ENCODE peak calls at places on chromosome 12, in four cellular contexts. O, B, Z and C are unnamed samples.

GRCh38 chr12:97109441-97109840 is 202.4 kb downstream of the NEDD1 start:
- DNase-seq in Z (no peak), O (no peak), B (no peak), C (no peak)

GRCh38 chr12:11823043-11823442 is 173.6 kb downstream of the ETV6 start:
- DNase-seq in B (no peak), Z (no peak), O (no peak), C (no peak)

GRCh38 chr12:107322063-107322462 is 228.7 kb upstream of the CRY1 start:
- DNase-seq in O (no peak), Z (no peak), B (peak; percentile 22), C (no peak)

GRCh38 chr12:31736472-31736871 is 7.7 kb upstream of the AMN1 start:
- DNase-seq in O (no peak), Z (no peak), B (peak; percentile 59), C (no peak)

GRCh38 chr12:3421191-3421590 is 69.8 kb upstream of the PRMT8 start:
- DNase-seq in B (no peak), Z (no peak), O (no peak), C (no peak)

GRCh38 chr12:131312793-131313545 is 359.3 kb downstream of the ADGRD1 start:
- DNase-seq in Z (no peak), B (no peak), O (no peak), C (no peak)

GRCh38 chr12:26150737-26151450 is 26.1 kb upstream of the BHLHE41 start:
- DNase-seq in Z (no peak), O (no peak), B (no peak), C (no peak)

GRCh38 chr12:1629338-1630080 is 478 bp downstream of the WNT5B start:
- DNase-seq in Z (no peak), O (no peak), B (no peak), C (no peak)

GRCh38 chr12:117105902-117106301 is 6.7 kb upstream of the TESC start:
- DNase-seq in Z (no peak), B (peak; percentile 42), O (no peak), C (no peak)

GRCh38 chr12:113385282-113385882 is 18.3 kb downstream of the SDS start:
- DNase-seq in B (no peak), O (no peak), Z (no peak), C (no peak)

GRCh38 chr12:117189725-117190209 is 503 bp downstream of the FBXO21 start:
- DNase-seq in Z (peak; percentile 26), O (no peak), B (peak; percentile 10), C (peak; percentile 28)

GRCh38 chr12:88958961-88959360 is 378.7 kb upstream of the KITLG start:
- DNase-seq in B (no peak), Z (no peak), O (no peak), C (no peak)

GRCh38 chr12:131066886-131067490 is 113.3 kb downstream of the ADGRD1 start:
- DNase-seq in O (peak; percentile 30), B (no peak), Z (no peak), C (no peak)

GRCh38 chr12:94874986-94875312 is 128.5 kb downstream of the NDUFA12 start:
- DNase-seq in Z (no peak), O (no peak), B (no peak), C (no peak)

GRCh38 chr12:62922539-62922938 is 12.4 kb downstream of the PPM1H start:
- DNase-seq in O (no peak), B (no peak), Z (no peak), C (no peak)

GRCh38 chr12:12926571-12927071 is 25.3 kb downstream of the GPRC5D start:
- DNase-seq in B (no peak), O (no peak), Z (no peak), C (peak; percentile 15)

GRCh38 chr12:131112016-131112415 is 158.3 kb downstream of the ADGRD1 start:
- DNase-seq in Z (no peak), B (no peak), O (no peak), C (no peak)

GRCh38 chr12:79535751-79536150 is 155.0 kb downstream of the PAWR start:
- DNase-seq in B (no peak), Z (no peak), O (no peak), C (no peak)

GRCh38 chr12:83800022-83800421 is 1112.6 kb downstream of the SLC6A15 start:
- DNase-seq in B (no peak), Z (no peak), O (no peak), C (no peak)

DNA sequence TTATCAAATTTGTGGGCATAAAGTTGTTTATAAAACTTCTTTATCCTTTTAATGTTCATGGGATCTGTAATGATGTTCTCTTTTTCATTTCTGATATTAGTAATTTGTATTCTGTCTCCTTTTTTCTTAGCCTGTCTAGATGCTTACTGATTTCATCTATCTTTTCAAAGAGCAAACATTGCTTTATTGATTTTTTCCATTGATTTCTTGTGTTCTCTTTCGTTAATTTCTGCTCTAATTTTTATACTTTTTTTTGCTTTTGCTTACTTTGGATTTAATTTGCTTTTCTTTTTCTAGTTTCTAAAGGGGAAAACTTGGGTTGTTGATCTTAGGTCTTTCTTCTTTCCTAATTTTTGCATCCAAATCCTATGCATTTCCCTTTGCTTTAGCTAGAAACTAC is 42.5 kb downstream of the CRADD start:
- DNase-seq in Z (no peak), B (no peak), O (no peak), C (no peak)
- H3K4me1 ChIP-seq in Z (peaks cover 1% of the 10 kb centered on the region), B (no peaks in the 10 kb centered on the region), O (peaks cover 15% of the 10 kb centered on the region), C (peaks cover 8% of the 10 kb centered on the region)

DNA sequence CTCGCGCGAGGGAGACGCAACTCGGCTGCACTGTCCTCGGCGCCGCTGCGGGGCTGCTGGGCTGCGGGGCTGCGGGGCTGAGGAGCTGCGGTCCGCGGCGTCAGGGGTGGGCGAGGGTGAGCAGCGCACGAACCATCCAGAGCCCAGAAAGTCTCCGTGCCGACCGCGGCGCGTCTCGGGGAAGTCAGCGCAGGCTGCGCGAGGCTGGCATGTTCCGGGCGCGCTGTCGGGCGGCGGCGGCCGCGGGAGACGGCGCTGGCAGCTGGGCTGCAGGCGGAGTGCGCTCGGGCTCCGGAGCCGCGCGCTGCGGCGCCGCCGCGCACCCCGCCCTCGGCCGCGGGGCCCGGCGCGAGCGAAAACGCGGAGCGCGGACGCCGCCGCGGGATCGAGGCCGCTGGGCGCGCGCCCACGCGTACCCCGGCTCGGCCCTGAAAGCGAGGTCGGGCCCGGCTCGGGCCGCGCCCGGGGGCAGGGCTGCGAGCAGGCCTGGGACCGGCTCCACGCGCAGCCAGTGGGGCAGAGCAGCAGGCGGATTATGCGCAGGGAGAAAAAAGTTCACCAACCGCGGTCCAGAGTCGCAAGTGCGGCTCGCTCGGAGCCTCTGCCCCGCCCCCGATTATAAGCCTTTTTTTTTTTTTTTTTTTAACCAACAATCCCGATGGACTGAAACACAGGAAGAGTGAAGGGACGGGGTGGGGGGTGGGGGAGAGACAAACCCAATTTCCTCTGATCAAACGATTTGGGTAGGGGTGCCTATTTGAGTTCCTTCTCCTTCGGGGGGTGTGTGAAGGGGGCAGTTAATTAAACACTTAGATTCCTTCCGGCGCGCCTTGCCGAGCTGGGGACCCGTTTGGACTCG is at the start of gene PRICKLE1:
- DNase-seq in O (peak; percentile 40), B (no peak), Z (peak; percentile 59), C (peak; percentile 49)
- H3K4me3 ChIP-seq in O (peak within 1 kb of the TSS; percentile 99), B (peak within 1 kb of the TSS; percentile 25), Z (peak within 1 kb of the TSS; percentile 59), C (peak within 1 kb of the TSS; percentile 86)

DNA sequence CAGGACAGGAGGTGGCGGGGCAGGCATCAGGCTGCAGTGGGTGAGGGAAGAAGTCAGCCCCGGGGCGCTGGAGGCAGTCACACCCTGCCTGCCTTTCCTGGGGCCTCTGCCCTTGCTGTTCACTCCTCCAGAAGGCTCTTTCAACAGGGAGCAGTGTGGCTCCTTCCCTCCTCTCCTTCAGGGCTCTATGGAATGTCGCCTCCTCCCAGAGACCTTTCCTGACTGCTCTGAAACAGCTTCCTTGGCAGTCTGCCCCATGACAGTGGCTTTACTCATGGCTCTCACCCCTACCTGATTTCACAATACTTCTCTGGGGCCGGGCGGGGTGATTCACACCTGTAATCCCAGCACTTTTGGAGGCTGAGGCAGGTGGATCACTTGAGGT is 7.1 kb downstream of the RHOF start:
- DNase-seq in Z (no peak), B (no peak), O (no peak), C (peak; percentile 78)
- H3K4me1 ChIP-seq in Z (no peaks in the 10 kb centered on the region), B (peaks cover 91% of the 10 kb centered on the region), O (peaks cover 71% of the 10 kb centered on the region), C (peaks cover 10% of the 10 kb centered on the region)

DNA sequence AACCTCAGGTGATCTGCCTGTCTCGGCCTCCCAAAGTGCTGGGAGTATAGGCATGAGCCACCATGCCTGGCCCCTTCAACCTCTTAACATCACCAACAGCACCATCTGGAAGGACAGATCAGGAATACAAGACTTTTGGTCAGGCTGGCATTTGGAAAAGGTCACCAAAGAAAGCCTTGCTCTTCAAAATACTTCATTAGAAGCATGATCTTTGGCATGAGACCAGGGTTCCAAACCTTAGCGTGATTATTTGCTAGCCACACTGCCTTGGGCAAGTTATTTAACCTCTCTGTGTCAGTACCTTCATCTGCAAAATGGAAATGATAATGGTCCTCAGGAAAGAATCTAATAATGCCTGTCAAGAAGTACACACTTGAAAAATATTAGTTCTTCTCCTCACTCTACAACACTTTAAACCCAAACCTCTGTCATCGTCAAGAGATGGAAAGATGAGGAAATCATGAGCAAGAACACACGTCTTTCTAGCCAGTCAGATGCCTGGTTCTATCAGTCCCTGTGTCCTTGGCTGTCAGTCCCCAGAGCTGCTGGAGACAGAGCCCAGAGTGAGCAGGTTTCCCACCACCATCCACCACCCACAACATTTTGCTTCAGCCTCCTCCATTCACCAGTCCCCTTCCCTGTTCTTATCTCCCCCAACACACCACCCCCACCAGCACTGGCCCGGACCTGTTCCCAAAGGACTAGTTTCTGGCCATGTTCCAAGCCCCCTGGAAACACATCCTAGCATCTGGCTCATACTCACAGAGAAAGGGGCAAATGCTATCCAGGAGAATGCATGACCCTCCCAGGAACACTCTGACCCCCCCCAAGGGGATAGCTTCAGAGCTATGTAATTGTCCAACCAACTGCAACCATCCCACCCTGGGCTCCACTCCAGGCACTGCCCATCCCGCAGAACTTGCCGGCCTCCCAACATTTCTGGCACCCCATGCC is 2.0 kb downstream of the ADCY6 start:
- DNase-seq in Z (peak; percentile 52), B (no peak), O (peak; percentile 61), C (no peak)
- H3K4me3 ChIP-seq in Z (peak overlapping the region; percentile 99), B (no peak overlapping the region), O (peak overlapping the region; percentile 83), C (no peak overlapping the region)

DNA sequence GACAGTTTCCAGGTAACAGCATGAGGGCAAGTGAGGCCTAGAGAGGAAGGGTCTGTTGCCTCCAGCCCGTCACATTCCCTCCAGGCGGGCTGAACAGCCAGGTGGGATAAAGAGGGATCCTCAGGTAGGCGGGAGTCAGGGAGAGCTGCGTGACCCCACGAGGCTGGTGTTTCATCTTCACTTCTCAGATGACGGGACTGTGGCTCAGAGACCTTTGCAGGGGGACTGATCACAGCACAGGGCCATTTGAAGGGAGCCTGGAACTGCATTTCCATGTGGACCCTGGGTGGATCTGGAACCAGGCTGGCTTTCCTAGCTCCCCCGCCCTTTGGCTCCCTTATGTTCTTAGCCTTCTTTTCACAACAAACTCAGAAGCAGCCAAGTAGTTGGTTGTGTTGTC is 37.4 kb downstream of the SH2B3 start:
- DNase-seq in B (no peak), Z (no peak), O (no peak), C (no peak)
- H3K4me1 ChIP-seq in B (peaks cover 73% of the 10 kb centered on the region), Z (peaks cover 28% of the 10 kb centered on the region), O (peaks cover 100% of the 10 kb centered on the region), C (peaks cover 61% of the 10 kb centered on the region)